ENCODE peak calls at places on chromosomes 5 and 9, in four cellular contexts. V is cardiac muscle cell, X is fibroblast of pulmonary artery, O is lower leg skin. C is an unnamed sample.

GRCh38 chr5:173291722-173292658 is 36.2 kb downstream of the STC2 start:
- DNase-seq in V (peak; percentile 50), X (peak; percentile 45), O (no peak), C (peak; percentile 82)

GRCh38 chr9:111572945-111573604 is 26.4 kb downstream of the PTGR1 start:
- DNase-seq in V (peak; percentile 97), X (peak; percentile 84), O (no peak), C (peak; percentile 93)

GRCh38 chr9:30301271-30301963 is 2083.0 kb upstream of the ACO1 start:
- DNase-seq in V (peak; percentile 0), X (peak; percentile 33), O (peak; percentile 24), C (no peak)

GRCh38 chr9:135582966-135583685 is 21.6 kb downstream of the PAEP start:
- DNase-seq in V (no peak), X (no peak), O (no peak), C (no peak)

GRCh38 chr5:16502866-16503265 is 37.3 kb upstream of the ZNF622 start:
- DNase-seq in V (no peak), X (no peak), O (no peak), C (peak; percentile 52)

GRCh38 chr5:26669523-26669922 is 368.9 kb downstream of the CDH9 start:
- DNase-seq in V (no peak), X (no peak), O (no peak), C (no peak)

GRCh38 chr5:160547061-160547460 is 125.4 kb downstream of the PTTG1 start:
- DNase-seq in V (no peak), X (no peak), O (no peak), C (no peak)

GRCh38 chr5:74188341-74188740 is 452.2 kb downstream of the ENC1 start:
- DNase-seq in V (no peak), X (no peak), O (no peak), C (no peak)

GRCh38 chr9:101119206-101119819 is 90.8 kb downstream of the PLPPR1 start:
- DNase-seq in V (peak; percentile 25), X (peak; percentile 18), O (no peak), C (peak; percentile 19)

GRCh38 chr5:15501057-15501791 is 1.2 kb downstream of the FBXL7 start:
- DNase-seq in V (peak; percentile 90), X (peak; percentile 84), O (no peak), C (peak; percentile 88)

GRCh38 chr9:85158512-85158911 is 489.0 kb downstream of the NTRK2 start:
- DNase-seq in V (no peak), X (no peak), O (no peak), C (no peak)

GRCh38 chr9:36815566-36816348 is 218.3 kb downstream of the PAX5 start:
- DNase-seq in V (peak; percentile 5), X (no peak), O (no peak), C (no peak)

GRCh38 chr5:100130307-100130706 is 404.9 kb upstream of the FAM174A start:
- DNase-seq in V (no peak), X (no peak), O (no peak), C (no peak)

GRCh38 chr9:136665111-136665703 is 2.5 kb downstream of the EGFL7 start:
- DNase-seq in V (peak; percentile 35), X (no peak), O (no peak), C (no peak)

GRCh38 chr9:98401140-98402025 is 145.9 kb upstream of the TBC1D2 start:
- DNase-seq in V (peak; percentile 85), X (peak; percentile 80), O (no peak), C (peak; percentile 42)

GRCh38 chr9:22147818-22148573 is 138.9 kb upstream of the CDKN2B start:
- DNase-seq in V (peak; percentile 91), X (peak; percentile 96), O (no peak), C (peak; percentile 96)

GRCh38 chr5:13648822-13649221 is 295.7 kb downstream of the DNAH5 start:
- DNase-seq in V (no peak), X (no peak), O (no peak), C (no peak)

GRCh38 chr5:152181461-152181860 is 223.6 kb downstream of the NMUR2 start:
- DNase-seq in V (no peak), X (no peak), O (no peak), C (no peak)

GRCh38 chr5:80569086-80569960 is 757 bp downstream of the ANKRD34B start:
- DNase-seq in V (no peak), X (no peak), O (no peak), C (no peak)

GRCh38 chr5:174563899-174564298 is 160.5 kb upstream of the MSX2 start:
- DNase-seq in V (peak; percentile 19), X (no peak), O (no peak), C (peak; percentile 34)

GRCh38 chr9:11233693-11234092 is 620.9 kb upstream of the PTPRD start:
- DNase-seq in V (no peak), X (no peak), O (no peak), C (no peak)

GRCh38 chr5:152288499-152288898 is 116.6 kb downstream of the NMUR2 start:
- DNase-seq in V (no peak), X (no peak), O (no peak), C (no peak)

GRCh38 chr5:31674371-31674770 is 35.4 kb downstream of the PDZD2 start:
- DNase-seq in V (no peak), X (no peak), O (no peak), C (no peak)

GRCh38 chr5:140084466-140084865 is 29.4 kb upstream of the PURA start:
- DNase-seq in V (no peak), X (no peak), O (no peak), C (no peak)

GRCh38 chr5:166117062-166117743 is 2174.2 kb upstream of the WWC1 start:
- DNase-seq in V (no peak), X (no peak), O (no peak), C (no peak)

GRCh38 chr9:104911029-104911607 is 16.8 kb downstream of the ABCA1 start:
- DNase-seq in V (peak; percentile 33), X (no peak), O (no peak), C (peak; percentile 47)

GRCh38 chr9:94298949-94299599 is 29.4 kb downstream of the NUTM2F start:
- DNase-seq in V (peak; percentile 55), X (no peak), O (no peak), C (no peak)

GRCh38 chr9:136400038-136400834 is at the start of gene SNAPC4:
- DNase-seq in V (peak; percentile 89), X (peak; percentile 86), O (peak; percentile 71), C (peak; percentile 88)

GRCh38 chr9:115396071-115396529 is 278.1 kb upstream of the TNC start:
- DNase-seq in V (peak; percentile 31), X (no peak), O (no peak), C (peak; percentile 26)

GRCh38 chr5:125298258-125298657 is 551.8 kb upstream of the ZNF608 start:
- DNase-seq in V (no peak), X (no peak), O (no peak), C (peak; percentile 31)

GRCh38 chr5:44952376-44952775 is 143.6 kb downstream of the MRPS30 start:
- DNase-seq in V (peak; percentile 7), X (peak; percentile 31), O (no peak), C (peak; percentile 52)

GRCh38 chr9:22405869-22406659 is 40.6 kb upstream of the DMRTA1 start:
- DNase-seq in V (no peak), X (no peak), O (no peak), C (no peak)

GRCh38 chr9:134407123-134407779 is 81.0 kb downstream of the RXRA start:
- DNase-seq in V (peak; percentile 92), X (peak; percentile 94), O (peak; percentile 86), C (peak; percentile 90)
- H3K4me3 ChIP-seq in V (no peak overlapping the region), X (peak overlapping the region; percentile 33), O (no peak overlapping the region), C (peak overlapping the region; percentile 43)

GRCh38 chr9:127132921-127133647 is 10.6 kb upstream of the ANGPTL2 start:
- DNase-seq in V (no peak), X (no peak), O (no peak), C (peak; percentile 74)

GRCh38 chr9:127136081-127136879 is 13.8 kb upstream of the ANGPTL2 start:
- DNase-seq in V (no peak), X (no peak), O (no peak), C (no peak)

GRCh38 chr9:127136880-127137639 is 14.6 kb upstream of the ANGPTL2 start:
- DNase-seq in V (no peak), X (no peak), O (no peak), C (no peak)

GRCh38 chr9:127133739-127134167 is 11.3 kb upstream of the ANGPTL2 start:
- DNase-seq in V (peak; percentile 74), X (peak; percentile 62), O (peak; percentile 38), C (peak; percentile 88)

GRCh38 chr9:127135056-127135745 is 12.8 kb upstream of the ANGPTL2 start:
- DNase-seq in V (no peak), X (no peak), O (no peak), C (no peak)
- TF ChIP-seq CTCF in V (no peak), X (no peak), O (no peak), C (no peak)

GRCh38 chr5:171978519-171978918 is 27.9 kb downstream of the FBXW11 start:
- DNase-seq in V (no peak), X (no peak), O (no peak), C (no peak)
- H3K4me3 ChIP-seq in V (no peak overlapping the region), X (no peak overlapping the region), O (no peak overlapping the region), C (no peak overlapping the region)

GRCh38 chr5:102733534-102733933 is 21.6 kb upstream of the PAM start:
- DNase-seq in V (no peak), X (no peak), O (no peak), C (no peak)
- TF ChIP-seq CTCF in V (no peak), X (no peak), O (no peak), C (no peak)

GRCh38 chr9:2026598-2026997 is 11.5 kb downstream of the SMARCA2 start:
- DNase-seq in V (no peak), X (peak; percentile 14), O (no peak), C (no peak)
- H3K4me3 ChIP-seq in V (no peak overlapping the region), X (no peak overlapping the region), O (no peak overlapping the region), C (no peak overlapping the region)